ENCODE peak calls at places on chromosomes 4 and X, in ten cellular contexts. One of them, this sample, is unnamed.

GRCh38 chr4:73415807-73416238 is 11.7 kb downstream of the ALB start:
- DNase-seq in NCI-H187: no peak
- DNase-seq in kidney glomerular epithelial cell: no peak
- DNase-seq in HEK293T: no peak
- DNase-seq in HTR-8/SVneo: no peak
- DNase-seq in occipital lobe: no peak
- DNase-seq in neuronal stem cell: no peak
- DNase-seq in endothelial cell of umbilical vein: no peak
- DNase-seq in substantia nigra: no peak
- DNase-seq in hepatocyte: no peak
- DNase-seq in this sample: no peak

GRCh38 chr4:155232432-155232831 is 24.0 kb downstream of the NPY2R start:
- DNase-seq in neuronal stem cell: no peak
- DNase-seq in hepatocyte: no peak
- DNase-seq in occipital lobe: no peak
- DNase-seq in HTR-8/SVneo: no peak
- DNase-seq in NCI-H187: no peak
- DNase-seq in HEK293T: no peak
- DNase-seq in substantia nigra: no peak
- DNase-seq in endothelial cell of umbilical vein: no peak
- DNase-seq in kidney glomerular epithelial cell: no peak
- DNase-seq in this sample: no peak

GRCh38 chrX:102627640-102628039 is 23.6 kb upstream of the GPRASP1 start:
- DNase-seq in HEK293T: no peak
- DNase-seq in occipital lobe: no peak
- DNase-seq in substantia nigra: no peak
- DNase-seq in neuronal stem cell: no peak
- DNase-seq in hepatocyte: no peak
- DNase-seq in HTR-8/SVneo: no peak
- DNase-seq in NCI-H187: no peak
- DNase-seq in endothelial cell of umbilical vein: no peak
- DNase-seq in kidney glomerular epithelial cell: no peak
- DNase-seq in this sample: no peak

GRCh38 chr4:24794916-24795665 is at the start of gene SOD3:
- DNase-seq in endothelial cell of umbilical vein: peak; percentile 9
- DNase-seq in HEK293T: no peak
- DNase-seq in occipital lobe: no peak
- DNase-seq in kidney glomerular epithelial cell: peak; percentile 40
- DNase-seq in substantia nigra: peak; percentile 27
- DNase-seq in neuronal stem cell: peak; percentile 48
- DNase-seq in hepatocyte: peak; percentile 69
- DNase-seq in NCI-H187: no peak
- DNase-seq in HTR-8/SVneo: no peak
- DNase-seq in this sample: no peak

GRCh38 chr4:38223801-38224236 is 263.6 kb downstream of the PTTG2 start:
- DNase-seq in occipital lobe: peak; percentile 50
- DNase-seq in hepatocyte: peak; percentile 26
- DNase-seq in NCI-H187: no peak
- DNase-seq in endothelial cell of umbilical vein: no peak
- DNase-seq in substantia nigra: peak; percentile 56
- DNase-seq in kidney glomerular epithelial cell: no peak
- DNase-seq in HEK293T: no peak
- DNase-seq in neuronal stem cell: no peak
- DNase-seq in HTR-8/SVneo: no peak
- DNase-seq in this sample: no peak

GRCh38 chrX:155027509-155028066 is 944 bp downstream of the FUNDC2 start:
- DNase-seq in HEK293T: peak; percentile 15
- DNase-seq in occipital lobe: no peak
- DNase-seq in endothelial cell of umbilical vein: peak; percentile 44
- DNase-seq in NCI-H187: peak; percentile 54
- DNase-seq in HTR-8/SVneo: no peak
- DNase-seq in neuronal stem cell: no peak
- DNase-seq in hepatocyte: peak; percentile 49
- DNase-seq in kidney glomerular epithelial cell: peak; percentile 6
- DNase-seq in substantia nigra: no peak
- DNase-seq in this sample: no peak

GRCh38 chr4:151035321-151035720 is 20.2 kb upstream of the LRBA start:
- DNase-seq in endothelial cell of umbilical vein: no peak
- DNase-seq in substantia nigra: no peak
- DNase-seq in neuronal stem cell: no peak
- DNase-seq in HTR-8/SVneo: no peak
- DNase-seq in HEK293T: no peak
- DNase-seq in occipital lobe: no peak
- DNase-seq in kidney glomerular epithelial cell: no peak
- DNase-seq in hepatocyte: peak; percentile 22
- DNase-seq in NCI-H187: peak; percentile 38
- DNase-seq in this sample: no peak

GRCh38 chrX:69988955-69989394 is 60.8 kb downstream of the AWAT2 start:
- DNase-seq in endothelial cell of umbilical vein: peak; percentile 77
- DNase-seq in kidney glomerular epithelial cell: no peak
- DNase-seq in occipital lobe: no peak
- DNase-seq in HEK293T: no peak
- DNase-seq in HTR-8/SVneo: no peak
- DNase-seq in NCI-H187: no peak
- DNase-seq in substantia nigra: no peak
- DNase-seq in neuronal stem cell: no peak
- DNase-seq in hepatocyte: no peak
- DNase-seq in this sample: peak; percentile 40

GRCh38 chr4:152894673-152895072 is 41.5 kb upstream of the FHDC1 start:
- DNase-seq in endothelial cell of umbilical vein: no peak
- DNase-seq in kidney glomerular epithelial cell: no peak
- DNase-seq in neuronal stem cell: no peak
- DNase-seq in substantia nigra: no peak
- DNase-seq in HTR-8/SVneo: no peak
- DNase-seq in hepatocyte: no peak
- DNase-seq in occipital lobe: no peak
- DNase-seq in HEK293T: no peak
- DNase-seq in NCI-H187: no peak
- DNase-seq in this sample: no peak

GRCh38 chrX:44344687-44345086 is 1.2 kb upstream of the EFHC2 start:
- DNase-seq in NCI-H187: no peak
- DNase-seq in HTR-8/SVneo: no peak
- DNase-seq in neuronal stem cell: no peak
- DNase-seq in endothelial cell of umbilical vein: no peak
- DNase-seq in kidney glomerular epithelial cell: no peak
- DNase-seq in substantia nigra: no peak
- DNase-seq in hepatocyte: no peak
- DNase-seq in occipital lobe: no peak
- DNase-seq in HEK293T: no peak
- DNase-seq in this sample: no peak

GRCh38 chr4:13534344-13535063 is 9.8 kb downstream of the NKX3-2 start:
- DNase-seq in HEK293T: no peak
- DNase-seq in endothelial cell of umbilical vein: no peak
- DNase-seq in HTR-8/SVneo: no peak
- DNase-seq in kidney glomerular epithelial cell: no peak
- DNase-seq in NCI-H187: no peak
- DNase-seq in occipital lobe: no peak
- DNase-seq in neuronal stem cell: no peak
- DNase-seq in hepatocyte: no peak
- DNase-seq in substantia nigra: no peak
- DNase-seq in this sample: no peak

GRCh38 chr4:11106190-11106589 is 322.5 kb downstream of the HS3ST1 start:
- DNase-seq in neuronal stem cell: no peak
- DNase-seq in kidney glomerular epithelial cell: peak; percentile 12
- DNase-seq in HTR-8/SVneo: no peak
- DNase-seq in occipital lobe: no peak
- DNase-seq in substantia nigra: no peak
- DNase-seq in HEK293T: no peak
- DNase-seq in hepatocyte: no peak
- DNase-seq in NCI-H187: no peak
- DNase-seq in endothelial cell of umbilical vein: no peak
- DNase-seq in this sample: no peak

GRCh38 chr4:151894246-151894645 is 133.4 kb upstream of the GATB start:
- DNase-seq in HTR-8/SVneo: no peak
- DNase-seq in endothelial cell of umbilical vein: no peak
- DNase-seq in substantia nigra: no peak
- DNase-seq in kidney glomerular epithelial cell: no peak
- DNase-seq in HEK293T: no peak
- DNase-seq in hepatocyte: no peak
- DNase-seq in neuronal stem cell: no peak
- DNase-seq in NCI-H187: no peak
- DNase-seq in occipital lobe: no peak
- DNase-seq in this sample: no peak

GRCh38 chrX:130091976-130092522 is 18.2 kb downstream of the ELF4 start:
- DNase-seq in kidney glomerular epithelial cell: no peak
- DNase-seq in neuronal stem cell: no peak
- DNase-seq in NCI-H187: no peak
- DNase-seq in occipital lobe: no peak
- DNase-seq in substantia nigra: no peak
- DNase-seq in HTR-8/SVneo: no peak
- DNase-seq in endothelial cell of umbilical vein: peak; percentile 47
- DNase-seq in HEK293T: no peak
- DNase-seq in hepatocyte: peak; percentile 32
- DNase-seq in this sample: no peak

GRCh38 chr4:57137261-57137660 is 27.1 kb upstream of the IGFBP7 start:
- DNase-seq in endothelial cell of umbilical vein: peak; percentile 77
- DNase-seq in hepatocyte: no peak
- DNase-seq in neuronal stem cell: no peak
- DNase-seq in substantia nigra: no peak
- DNase-seq in NCI-H187: no peak
- DNase-seq in HEK293T: no peak
- DNase-seq in occipital lobe: no peak
- DNase-seq in kidney glomerular epithelial cell: no peak
- DNase-seq in HTR-8/SVneo: no peak
- DNase-seq in this sample: no peak

GRCh38 chr4:169909479-169909878 is 116.7 kb downstream of the MFAP3L start:
- DNase-seq in HTR-8/SVneo: no peak
- DNase-seq in endothelial cell of umbilical vein: no peak
- DNase-seq in neuronal stem cell: no peak
- DNase-seq in HEK293T: no peak
- DNase-seq in NCI-H187: no peak
- DNase-seq in hepatocyte: no peak
- DNase-seq in substantia nigra: no peak
- DNase-seq in kidney glomerular epithelial cell: no peak
- DNase-seq in occipital lobe: no peak
- DNase-seq in this sample: no peak

GRCh38 chrX:138191998-138192397 is 519.5 kb downstream of the FGF13 start:
- DNase-seq in HTR-8/SVneo: no peak
- DNase-seq in hepatocyte: peak; percentile 47
- DNase-seq in endothelial cell of umbilical vein: no peak
- DNase-seq in neuronal stem cell: peak; percentile 24
- DNase-seq in occipital lobe: peak; percentile 0
- DNase-seq in kidney glomerular epithelial cell: peak; percentile 0
- DNase-seq in substantia nigra: no peak
- DNase-seq in NCI-H187: no peak
- DNase-seq in HEK293T: peak; percentile 20
- DNase-seq in this sample: no peak

GRCh38 chr4:73520821-73521220 is 39.3 kb downstream of the AFM start:
- DNase-seq in neuronal stem cell: peak; percentile 14
- DNase-seq in occipital lobe: no peak
- DNase-seq in HEK293T: no peak
- DNase-seq in kidney glomerular epithelial cell: no peak
- DNase-seq in hepatocyte: peak; percentile 12
- DNase-seq in HTR-8/SVneo: no peak
- DNase-seq in endothelial cell of umbilical vein: no peak
- DNase-seq in substantia nigra: no peak
- DNase-seq in NCI-H187: no peak
- DNase-seq in this sample: no peak

GRCh38 chr4:183333983-183334382 is 11.8 kb upstream of the CLDN24 start:
- DNase-seq in endothelial cell of umbilical vein: peak; percentile 38
- DNase-seq in kidney glomerular epithelial cell: peak; percentile 10
- DNase-seq in substantia nigra: no peak
- DNase-seq in NCI-H187: no peak
- DNase-seq in occipital lobe: no peak
- DNase-seq in neuronal stem cell: no peak
- DNase-seq in HTR-8/SVneo: no peak
- DNase-seq in HEK293T: no peak
- DNase-seq in hepatocyte: peak; percentile 58
- DNase-seq in this sample: no peak

This sample was measured in pulmonary artery endothelial cell.